ENCODE peak calls at places on chromosomes 1 and 21, in six cellular contexts. V, S, A, K, B and R are unnamed samples.

GRCh38 chr1:167161242-167161641 is 59.4 kb upstream of the POU2F1 start:
- DNase-seq in B (no peak), S (no peak), K (no peak), A (no peak), V (no peak), R (no peak)

GRCh38 chr1:215568287-215568692 is 1.2 kb downstream of the KCTD3 start:
- DNase-seq in S (no peak), A (peak), K (no peak), V (no peak), B (peak), R (no peak)

GRCh38 chr1:210582186-210582981 is 253.7 kb downstream of the HHAT start:
- DNase-seq in K (no peak), A (no peak), B (no peak), S (no peak), V (no peak), R (no peak)

GRCh38 chr1:68269637-68270430 is 37.5 kb upstream of the WLS start:
- DNase-seq in V (no peak), A (no peak), B (no peak), K (no peak), S (no peak), R (no peak)

GRCh38 chr1:116667577-116668105 is at the start of gene IGSF3:
- DNase-seq in V (peak), A (peak), S (peak), K (peak), B (peak), R (no peak)

GRCh38 chr1:64209221-64209620 is 5.8 kb downstream of the UBE2U start:
- DNase-seq in V (no peak), S (no peak), A (no peak), K (no peak), B (no peak), R (no peak)

GRCh38 chr1:64484651-64485050 is 14.7 kb downstream of the CACHD1 start:
- DNase-seq in A (no peak), S (no peak), K (peak), B (no peak), V (no peak), R (no peak)

GRCh38 chr1:7098641-7099040 is 313.4 kb downstream of the CAMTA1 start:
- DNase-seq in K (no peak), B (no peak), V (no peak), A (no peak), S (no peak), R (no peak)

GRCh38 chr1:160795951-160796383 is at the start of gene LY9:
- DNase-seq in S (peak), K (no peak), V (peak), A (peak), B (no peak), R (no peak)

GRCh38 chr1:203282720-203283542 is 22.4 kb upstream of the BTG2 start:
- DNase-seq in K (no peak), S (no peak), B (peak), V (no peak), A (no peak), R (no peak)

GRCh38 chr1:24720152-24720551 is 25.1 kb upstream of the CLIC4 start:
- DNase-seq in S (peak), V (peak), B (peak), A (peak), K (peak), R (peak)

GRCh38 chr1:15681346-15682290 is 2.5 kb upstream of the PLEKHM2 start:
- DNase-seq in A (no peak), B (no peak), V (peak), K (no peak), S (no peak), R (no peak)

GRCh38 chr1:240528566-240528965 is 83.4 kb downstream of the GREM2 start:
- DNase-seq in S (peak), K (no peak), V (no peak), A (no peak), B (no peak), R (no peak)

GRCh38 chr1:62977321-62977720 is 193.4 kb downstream of the ATG4C start:
- DNase-seq in A (no peak), V (no peak), B (no peak), K (no peak), S (no peak), R (no peak)

GRCh38 chr1:246860401-246860800 is 71.3 kb downstream of the AHCTF1 start:
- DNase-seq in V (no peak), B (no peak), A (no peak), K (no peak), S (no peak), R (no peak)

GRCh38 chr1:239016337-239016736 is 370.0 kb upstream of the CHRM3 start:
- DNase-seq in K (no peak), S (no peak), A (no peak), V (no peak), B (no peak), R (no peak)

GRCh38 chr1:41483960-41484844 is at the start of gene EDN2:
- DNase-seq in K (no peak), B (no peak), A (peak), V (peak), S (peak), R (no peak)

GRCh38 chr21:28641731-28642130 is 350.9 kb downstream of the LTN1 start:
- DNase-seq in V (no peak), A (no peak), B (no peak), S (no peak), K (no peak), R (no peak)

GRCh38 chr1:28114844-28115243 is 26.4 kb upstream of the EYA3 start:
- DNase-seq in A (no peak), V (no peak), B (no peak), K (no peak), S (no peak), R (no peak)

GRCh38 chr1:28111157-28111556 is 22.7 kb upstream of the EYA3 start:
- DNase-seq in B (no peak), A (no peak), S (no peak), K (peak), V (no peak), R (no peak)

GRCh38 chr1:28115267-28115666 is 26.9 kb upstream of the EYA3 start:
- DNase-seq in K (no peak), V (no peak), B (no peak), S (peak), A (no peak), R (no peak)

GRCh38 chr1:28110555-28110954 is 22.1 kb upstream of the EYA3 start:
- DNase-seq in A (no peak), S (no peak), V (no peak), B (no peak), K (peak), R (no peak)

GRCh38 chr1:28112388-28113311 is 24.2 kb upstream of the EYA3 start:
- DNase-seq in V (peak), K (peak), S (peak), A (no peak), B (peak), R (no peak)
- TF ChIP-seq POLR2AphosphoS5 in V (peak), K (peak), S (no peak), A (no peak), B (no peak), R (no peak)

GRCh38 chr1:23021834-23022233 is 2.6 kb downstream of the KDM1A start:
- DNase-seq in B (no peak), A (no peak), K (no peak), V (no peak), S (no peak), R (no peak)

GRCh38 chr1:23020731-23021130 is 1.5 kb downstream of the KDM1A start:
- DNase-seq in K (peak), A (no peak), V (no peak), B (no peak), S (no peak), R (no peak)

GRCh38 chr1:23019851-23020625 is 770 bp downstream of the KDM1A start:
- DNase-seq in V (no peak), S (peak), K (peak), B (peak), A (no peak), R (no peak)

GRCh38 chr1:23018661-23019093 is 591 bp upstream of the KDM1A start:
- DNase-seq in B (peak), S (no peak), K (no peak), V (no peak), A (no peak), R (no peak)

GRCh38 chr1:23019094-23019850 is at the start of gene KDM1A:
- DNase-seq in A (peak), K (peak), V (peak), S (peak), B (peak), R (peak)
- H3K27ac ChIP-seq in A (peak), K (peak), V (peak), S (peak), B (peak), R (peak)

DNA sequence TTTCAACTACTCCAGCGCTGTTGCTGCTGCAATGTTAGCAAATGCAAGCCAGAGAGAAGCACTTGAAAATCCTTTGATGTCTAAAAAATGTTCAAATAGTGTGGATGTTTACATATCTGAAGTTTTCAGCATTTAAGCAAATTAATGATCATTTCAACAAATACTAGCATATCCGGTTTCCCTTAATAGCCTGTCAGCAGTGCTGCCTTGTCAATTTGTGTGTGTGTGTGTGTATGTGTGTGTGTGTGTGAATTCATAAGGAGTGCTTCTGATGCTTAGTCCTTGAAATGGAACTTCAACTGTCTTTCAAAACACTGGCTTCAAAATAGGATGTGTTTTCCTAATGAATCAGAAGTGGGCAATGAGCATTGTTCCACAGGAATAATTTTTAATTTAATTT is 48.1 kb upstream of the WNT2B start:
- DNase-seq in K (no peak), B (no peak), S (no peak), V (no peak), A (no peak), R (no peak)
- TF ChIP-seq CTCF in K (no peak), B (no peak), S (no peak), V (no peak), A (no peak), R (no peak)

DNA sequence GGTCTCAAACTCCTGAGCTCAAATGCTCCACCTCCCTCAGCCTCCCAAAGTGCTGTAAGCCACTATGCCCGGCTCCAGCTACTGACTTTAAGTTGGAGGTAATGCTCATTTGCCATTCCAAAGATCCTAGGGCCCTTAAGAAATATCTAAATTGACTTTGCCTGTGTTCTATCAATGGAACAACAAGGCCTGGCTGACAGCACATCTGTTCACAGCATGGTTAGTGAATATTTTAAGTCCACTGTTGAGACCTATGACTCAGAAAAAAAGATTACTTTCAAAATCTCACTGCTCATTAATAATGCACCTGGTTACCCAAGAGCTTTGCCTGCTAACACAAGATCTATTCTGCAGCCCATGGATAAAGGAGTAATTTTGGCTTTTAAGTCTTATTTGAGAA is 3.5 kb upstream of the SSX2IP start:
- DNase-seq in K (no peak), B (no peak), A (no peak), V (no peak), S (no peak), R (no peak)
- TF ChIP-seq POLR2AphosphoS5 in K (no peak), B (no peak), A (no peak), V (no peak), S (no peak), R (no peak)